ENCODE peak calls at places on chromosomes 3 and 15, in six cellular contexts. K is AG04450, E is ovary, Y is fibroblast of the aortic adventitia, G is K562, L is dorsolateral prefrontal cortex. P is an unnamed sample.
A peak's percentile ranks its signal among the peaks of the same experiment; 100 is the strongest.

GRCh38 chr3:9105421-9105820 is 142.1 kb upstream of the RAD18 start:
- DNase-seq in K (no peak), E (no peak), Y (no peak), G (no peak), L (no peak), P (no peak)

GRCh38 chr3:4447600-4448561 is 19.2 kb downstream of the SUMF1 start:
- DNase-seq in K (no peak), E (no peak), Y (no peak), G (no peak), L (no peak), P (no peak)

GRCh38 chr3:85570819-85571218 is 612.0 kb downstream of the CADM2 start:
- DNase-seq in K (no peak), E (no peak), Y (no peak), G (no peak), L (no peak), P (no peak)

GRCh38 chr15:99123706-99124451 is 19.0 kb downstream of the SYNM start:
- DNase-seq in K (peak; percentile 83), E (peak; percentile 84), Y (peak; percentile 92), G (no peak), L (peak; percentile 93), P (no peak)

GRCh38 chr15:75739791-75740190 is 27.1 kb upstream of the CSPG4 start:
- DNase-seq in K (no peak), E (no peak), Y (no peak), G (no peak), L (no peak), P (no peak)

GRCh38 chr3:127064391-127065137 is 81.6 kb downstream of the PLXNA1 start:
- DNase-seq in K (no peak), E (no peak), Y (peak; percentile 35), G (no peak), L (no peak), P (no peak)

GRCh38 chr15:41567870-41568269 is 8.9 kb downstream of the TYRO3 start:
- DNase-seq in K (no peak), E (no peak), Y (no peak), G (peak; percentile 39), L (no peak), P (no peak)

GRCh38 chr3:138608322-138609214 is at the start of gene FAIM:
- DNase-seq in K (peak; percentile 18), E (peak; percentile 70), Y (peak; percentile 70), G (peak; percentile 54), L (peak; percentile 60), P (peak; percentile 26)

GRCh38 chr15:61668444-61668843 is 391.8 kb downstream of the VPS13C start:
- DNase-seq in K (no peak), E (no peak), Y (no peak), G (no peak), L (no peak), P (no peak)

GRCh38 chr3:149662240-149662887 is 4.5 kb upstream of the WWTR1 start:
- DNase-seq in K (no peak), E (no peak), Y (no peak), G (no peak), L (no peak), P (no peak)

GRCh38 chr3:16060945-16061344 is 113.5 kb upstream of the GALNT15 start:
- DNase-seq in K (peak; percentile 84), E (peak; percentile 86), Y (peak; percentile 95), G (no peak), L (no peak), P (no peak)

GRCh38 chr15:25055356-25056068 is 100.7 kb downstream of the SNRPN start:
- DNase-seq in K (no peak), E (no peak), Y (no peak), G (no peak), L (no peak), P (no peak)

GRCh38 chr3:32226875-32227500 is 11.5 kb upstream of the CMTM8 start:
- DNase-seq in K (no peak), E (no peak), Y (peak; percentile 50), G (no peak), L (no peak), P (no peak)

GRCh38 chr3:64351713-64352595 is 126.7 kb upstream of the PRICKLE2 start:
- DNase-seq in K (no peak), E (no peak), Y (peak; percentile 61), G (no peak), L (no peak), P (no peak)

GRCh38 chr15:58282060-58282708 is 144.0 kb downstream of the AQP9 start:
- DNase-seq in K (no peak), E (no peak), Y (no peak), G (peak; percentile 17), L (no peak), P (no peak)

GRCh38 chr15:84001037-84001436 is 234.5 kb upstream of the GOLGA6L4 start:
- DNase-seq in K (no peak), E (no peak), Y (no peak), G (no peak), L (no peak), P (no peak)

GRCh38 chr15:59792359-59792758 is 103.2 kb upstream of the BNIP2 start:
- DNase-seq in K (no peak), E (no peak), Y (no peak), G (no peak), L (no peak), P (no peak)